ENCODE peak calls at places on chromosomes 1 and 21, in four cellular contexts. F, H, N and E are unnamed samples.

GRCh38 chr1:195158091-195158490 is 1450.1 kb downstream of the KCNT2 start:
- DNase-seq in H (no peak), F (no peak), N (no peak), E (no peak)

GRCh38 chr1:227934476-227935313 is 13.0 kb downstream of the WNT9A start:
- DNase-seq in H (no peak), N (no peak), F (no peak), E (no peak)

GRCh38 chr1:169570172-169570574 is 16.1 kb downstream of the F5 start:
- DNase-seq in H (no peak), N (no peak), F (peak; percentile 31), E (no peak)

GRCh38 chr1:185337221-185337620 is 20.2 kb upstream of the IVNS1ABP start:
- DNase-seq in N (no peak), F (no peak), H (no peak), E (no peak)

GRCh38 chr21:31293986-31294385 is 50.1 kb downstream of the TIAM1 start:
- DNase-seq in N (no peak), H (no peak), F (peak; percentile 46), E (no peak)

GRCh38 chr1:39788758-39789570 is at the start of gene BMP8B:
- DNase-seq in F (peak; percentile 78), N (no peak), H (peak; percentile 82), E (peak; percentile 92)

GRCh38 chr1:23524716-23525401 is 6.2 kb downstream of the E2F2 start:
- DNase-seq in F (no peak), H (peak; percentile 92), N (no peak), E (no peak)

GRCh38 chr21:25313891-25314646 is 293.2 kb downstream of the MRPL39 start:
- DNase-seq in F (no peak), N (no peak), H (no peak), E (no peak)

GRCh38 chr1:70891444-70891843 is 156.2 kb downstream of the PTGER3 start:
- DNase-seq in H (no peak), F (no peak), N (no peak), E (no peak)

GRCh38 chr1:202085682-202086373 is 36.9 kb upstream of the GPR37L1 start:
- DNase-seq in H (peak; percentile 40), N (no peak), F (peak; percentile 73), E (no peak)

GRCh38 chr1:226646026-226646869 is 92.8 kb downstream of the ITPKB start:
- DNase-seq in N (no peak), F (peak; percentile 25), H (no peak), E (no peak)

GRCh38 chr21:33383056-33383888 is 19.9 kb upstream of the IFNGR2 start:
- DNase-seq in F (peak; percentile 76), H (peak; percentile 81), N (no peak), E (peak; percentile 72)

GRCh38 chr1:181608951-181609350 is 125.6 kb downstream of the CACNA1E start:
- DNase-seq in F (no peak), H (no peak), N (no peak), E (no peak)

GRCh38 chr1:220243947-220244346 is 28.3 kb downstream of the RAB3GAP2 start:
- DNase-seq in F (no peak), N (no peak), H (no peak), E (no peak)

GRCh38 chr21:31873275-31873695 is 465 bp downstream of the HUNK start:
- DNase-seq in F (peak; percentile 32), H (peak; percentile 44), N (peak; percentile 50), E (peak; percentile 49)

GRCh38 chr1:46477153-46477929 is 12.3 kb upstream of the DMBX1 start:
- DNase-seq in F (peak; percentile 85), N (peak; percentile 67), H (peak; percentile 78), E (peak; percentile 91)

GRCh38 chr21:42578034-42578433 is 64.4 kb downstream of the SLC37A1 start:
- DNase-seq in F (no peak), H (peak; percentile 2), N (no peak), E (no peak)

GRCh38 chr1:220227393-220227792 is 44.9 kb downstream of the RAB3GAP2 start:
- DNase-seq in N (no peak), H (no peak), F (no peak), E (no peak)

GRCh38 chr1:70034403-70034802 is 171.0 kb downstream of the LRRC40 start:
- DNase-seq in H (no peak), N (no peak), F (peak; percentile 23), E (no peak)

GRCh38 chr1:16009030-16009460 is 5.0 kb downstream of the SRARP start:
- DNase-seq in N (peak; percentile 96), F (peak; percentile 79), H (peak; percentile 82), E (peak; percentile 79)

GRCh38 chr1:199551967-199552565 is 475.4 kb upstream of the NR5A2 start:
- DNase-seq in F (peak; percentile 72), N (peak; percentile 70), H (peak; percentile 14), E (peak; percentile 25)

GRCh38 chr1:43441894-43442632 is 11.7 kb downstream of the HYI start:
- DNase-seq in N (no peak), F (no peak), H (peak; percentile 4), E (no peak)

GRCh38 chr1:86388777-86389176 is 7.3 kb downstream of the ODF2L start:
- DNase-seq in F (no peak), H (no peak), N (no peak), E (no peak)

GRCh38 chr1:36673207-36673606 is 190.5 kb upstream of the CSF3R start:
- DNase-seq in F (no peak), N (no peak), H (no peak), E (no peak)

GRCh38 chr1:154955039-154955717 is 721 bp downstream of the PBXIP1 start:
- DNase-seq in H (peak; percentile 82), F (no peak), N (no peak), E (peak; percentile 78)

GRCh38 chr1:59178339-59178744 is 118.6 kb upstream of the FGGY start:
- DNase-seq in N (no peak), H (no peak), F (no peak), E (no peak)

GRCh38 chr1:228935855-228936727 is 200.8 kb downstream of the RHOU start:
- DNase-seq in F (no peak), H (no peak), N (no peak), E (no peak)

GRCh38 chr1:87117761-87118160 is 203.3 kb downstream of the HS2ST1 start:
- DNase-seq in N (no peak), F (no peak), H (no peak), E (no peak)

GRCh38 chr1:31198150-31198549 is 41.5 kb downstream of the NKAIN1 start:
- DNase-seq in N (no peak), H (no peak), F (no peak), E (no peak)

GRCh38 chr1:172977296-172978027 is 73.3 kb downstream of the TNFSF18 start:
- DNase-seq in F (peak; percentile 27), H (no peak), N (no peak), E (peak; percentile 15)

GRCh38 chr1:96730574-96731298 is 9.2 kb downstream of the PTBP2 start:
- DNase-seq in F (no peak), H (no peak), N (no peak), E (no peak)

GRCh38 chr21:36319767-36320420 is at the start of gene MORC3:
- DNase-seq in N (peak; percentile 96), H (peak; percentile 98), F (peak; percentile 95), E (peak; percentile 97)

GRCh38 chr1:24765308-24765988 is 20.2 kb downstream of the CLIC4 start:
- DNase-seq in F (no peak), N (no peak), H (no peak), E (no peak)

GRCh38 chr1:155134858-155135415 is 715 bp upstream of the SLC50A1 start:
- DNase-seq in F (peak; percentile 94), N (no peak), H (peak; percentile 95), E (peak; percentile 74)

GRCh38 chr1:162823771-162824525 is 33.4 kb downstream of the HSD17B7 start:
- DNase-seq in H (no peak), N (no peak), F (no peak), E (no peak)

GRCh38 chr1:162823231-162823630 is 32.7 kb downstream of the HSD17B7 start:
- DNase-seq in H (no peak), N (no peak), F (no peak), E (no peak)

DNA sequence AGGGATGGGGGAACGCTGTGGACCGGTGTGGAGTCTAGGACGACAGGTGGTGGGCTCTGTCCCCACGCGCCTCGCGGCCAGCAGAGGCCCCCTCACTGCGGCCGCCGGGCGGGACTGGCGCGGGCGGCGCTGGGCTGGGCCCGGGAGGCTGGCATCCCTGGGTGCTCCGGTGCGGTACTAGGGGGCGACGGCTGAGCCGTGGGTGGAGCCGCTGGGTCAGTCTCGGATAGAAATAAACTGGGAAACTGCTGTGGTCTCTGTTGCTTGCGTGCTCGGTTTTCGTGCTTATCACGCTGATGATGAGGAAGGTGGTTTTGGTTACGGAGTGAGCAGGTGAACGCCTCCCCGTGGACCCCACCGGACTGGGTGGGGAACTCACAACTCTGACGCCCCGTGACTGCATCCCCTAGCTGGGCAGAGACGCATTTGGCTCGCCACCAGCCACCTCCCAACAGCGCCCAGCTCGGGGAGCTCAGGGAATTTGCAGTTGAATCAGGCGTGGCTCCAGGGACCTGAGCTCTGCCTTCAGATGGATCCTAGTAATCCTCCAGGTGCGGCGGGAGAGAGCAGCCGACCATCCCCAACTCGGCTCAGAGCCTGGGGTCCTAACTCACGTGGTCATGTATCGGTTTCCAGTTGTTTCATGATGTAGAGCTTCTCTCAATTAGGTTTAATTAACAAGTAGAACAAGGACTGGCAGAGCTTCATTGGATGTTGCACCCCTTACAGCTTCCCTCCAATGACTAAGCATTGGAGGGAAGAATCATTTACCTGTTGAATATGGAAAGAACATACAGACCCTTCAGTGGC is 32.1 kb downstream of the HSD17B7 start:
- DNase-seq in H (peak; percentile 9), F (peak; percentile 51), N (peak; percentile 4), E (no peak)
- TF ChIP-seq CTCF in H (no peak), F (no peak), N (peak; percentile 14), E (no peak)

DNA sequence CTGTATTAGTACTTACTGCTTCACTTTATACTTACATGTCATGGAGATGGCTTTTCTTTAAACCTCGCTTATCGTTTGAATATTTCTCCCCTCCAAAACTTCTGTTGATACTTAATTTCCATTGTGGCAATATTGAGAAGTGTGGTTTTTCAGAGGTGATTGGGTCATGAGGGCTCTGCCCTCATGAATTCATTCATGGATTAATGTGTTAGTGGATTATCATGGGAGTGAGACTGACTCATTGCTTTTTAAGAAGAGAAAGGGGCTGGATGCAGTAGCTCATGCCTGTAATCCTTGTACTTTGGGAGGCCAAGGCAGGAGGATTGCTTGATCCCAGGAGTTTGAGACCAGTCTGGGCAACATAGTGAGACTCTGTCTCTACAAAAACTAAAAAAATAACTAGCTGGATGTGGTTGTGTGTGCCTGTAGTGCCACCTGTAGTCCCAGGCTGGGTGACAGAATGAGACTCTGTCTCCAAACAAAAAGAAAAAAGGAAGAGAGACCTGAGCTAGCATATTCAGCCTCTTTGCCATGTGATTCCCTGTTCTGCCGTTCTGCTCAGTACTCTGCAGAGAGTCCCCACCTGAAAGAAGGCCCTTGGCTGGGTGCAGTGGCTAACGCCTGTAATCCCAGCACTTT is 30.2 kb downstream of the RABGAP1L start:
- DNase-seq in F (no peak), N (no peak), H (no peak), E (no peak)
- TF ChIP-seq CTCF in F (no peak), N (no peak), H (no peak), E (no peak)

DNA sequence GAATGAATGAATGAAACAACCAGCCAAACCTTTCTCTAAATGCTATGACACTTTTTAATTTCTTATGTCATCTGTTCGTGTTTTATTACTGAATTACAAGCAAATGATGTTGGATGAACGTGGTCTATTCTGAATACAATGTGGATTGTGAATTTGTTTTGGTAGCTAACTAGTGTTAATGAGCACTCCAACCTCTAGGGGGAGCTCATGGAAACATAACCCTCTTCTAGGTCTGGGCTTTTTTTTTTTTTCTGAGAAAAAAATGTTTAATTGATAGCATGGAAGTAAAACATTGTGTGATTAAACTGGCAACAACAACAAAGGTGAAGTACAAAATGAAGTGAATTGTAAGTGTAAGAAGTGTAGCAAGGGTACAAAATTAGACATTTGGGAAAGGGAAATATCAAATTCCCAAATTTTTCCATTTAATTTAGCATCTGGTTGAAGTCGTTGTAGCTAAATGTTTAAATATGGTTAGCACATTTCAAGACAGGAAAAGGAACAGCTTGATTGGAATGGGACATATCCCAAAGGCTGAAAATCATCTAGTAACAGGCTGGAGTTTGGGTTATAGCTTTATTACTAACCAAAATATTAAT is 42.6 kb upstream of the PTGS2 start:
- DNase-seq in F (peak; percentile 58), N (no peak), H (no peak), E (peak; percentile 36)
- TF ChIP-seq CTCF in F (peak; percentile 31), N (peak; percentile 69), H (peak; percentile 30), E (peak; percentile 35)

GRCh38 chr1:984476-984814 is 2.6 kb upstream of the PERM1 start:
- DNase-seq in N (no peak), F (no peak), H (no peak), E (no peak)
- TF ChIP-seq CTCF in N (peak; percentile 45), F (peak; percentile 8), H (no peak), E (no peak)